ENCODE peak calls at places on chromosomes 16 and 17, in eight cellular contexts. S is dermis blood vessel endothelial cell, G is SIG-M5, U is NCI-H1436, I is EL, L is pancreas, M is breast epithelium, H is KBM-7. T is an unnamed sample.

GRCh38 chr16:27972500-27972899 is 91.0 kb downstream of the GSG1L start:
- DNase-seq in S (peak; percentile 68), G (no peak), U (peak; percentile 24), I (peak; percentile 27), L (no peak), M (no peak), H (peak; percentile 46), T (peak; percentile 1)

GRCh38 chr16:14302031-14302398 is 230.9 kb downstream of the MRTFB start:
- DNase-seq in S (peak; percentile 66), G (no peak), U (no peak), I (peak; percentile 81), L (peak; percentile 81), M (no peak), H (peak; percentile 58), T (peak; percentile 72)

GRCh38 chr17:64163468-64163867 is 33.5 kb upstream of the ERN1 start:
- DNase-seq in S (no peak), G (no peak), U (no peak), I (no peak), L (no peak), M (no peak), H (no peak), T (no peak)

GRCh38 chr17:49890852-49891251 is 43.0 kb upstream of the TAC4 start:
- DNase-seq in S (no peak), G (no peak), U (no peak), I (no peak), L (no peak), M (no peak), H (no peak), T (no peak)

GRCh38 chr17:82492647-82493516 is 26.6 kb upstream of the FOXK2 start:
- DNase-seq in S (no peak), G (no peak), U (no peak), I (peak; percentile 82), L (no peak), M (no peak), H (no peak), T (peak; percentile 58)

GRCh38 chr16:6249863-6250262 is 1082.8 kb upstream of the RBFOX1 start:
- DNase-seq in S (no peak), G (no peak), U (no peak), I (no peak), L (no peak), M (no peak), H (no peak), T (no peak)

GRCh38 chr16:82621796-82622195 is 5.0 kb upstream of the CDH13 start:
- DNase-seq in S (no peak), G (no peak), U (no peak), I (no peak), L (no peak), M (no peak), H (no peak), T (no peak)

GRCh38 chr17:78227455-78227916 is 3.9 kb upstream of the TMEM235 start:
- DNase-seq in S (peak; percentile 52), G (no peak), U (no peak), I (peak; percentile 36), L (no peak), M (no peak), H (no peak), T (no peak)

GRCh38 chr16:57514891-57515600 is 21.3 kb downstream of the CCDC102A start:
- DNase-seq in S (peak; percentile 41), G (no peak), U (no peak), I (no peak), L (no peak), M (no peak), H (no peak), T (no peak)

GRCh38 chr17:29866746-29867404 is 63.2 kb downstream of the SSH2 start:
- DNase-seq in S (no peak), G (no peak), U (no peak), I (no peak), L (no peak), M (no peak), H (no peak), T (no peak)

GRCh38 chr17:40437095-40437732 is 6.0 kb upstream of the IGFBP4 start:
- DNase-seq in S (no peak), G (no peak), U (no peak), I (peak; percentile 36), L (no peak), M (no peak), H (peak; percentile 67), T (no peak)

GRCh38 chr17:8015236-8015956 is 13.0 kb downstream of the GUCY2D start:
- DNase-seq in S (no peak), G (no peak), U (no peak), I (no peak), L (no peak), M (no peak), H (no peak), T (no peak)

GRCh38 chr16:11114366-11115164 is 141.4 kb downstream of the SOCS1 start:
- DNase-seq in S (no peak), G (no peak), U (no peak), I (no peak), L (no peak), M (no peak), H (peak; percentile 76), T (no peak)

GRCh38 chr16:88785106-88785924 is at the start of gene PIEZO1:
- DNase-seq in S (peak; percentile 79), G (no peak), U (peak; percentile 35), I (peak; percentile 71), L (peak; percentile 64), M (no peak), H (no peak), T (peak; percentile 73)

GRCh38 chr17:66043419-66043818 is 148.5 kb downstream of the CEP112 start:
- DNase-seq in S (no peak), G (no peak), U (no peak), I (no peak), L (no peak), M (no peak), H (no peak), T (no peak)

GRCh38 chr17:27549251-27549919 is 81.6 kb upstream of the LGALS9 start:
- DNase-seq in S (no peak), G (no peak), U (no peak), I (no peak), L (peak; percentile 70), M (no peak), H (no peak), T (no peak)

GRCh38 chr16:85436207-85436606 is 176.9 kb upstream of the GSE1 start:
- DNase-seq in S (no peak), G (no peak), U (no peak), I (no peak), L (no peak), M (no peak), H (no peak), T (no peak)

GRCh38 chr16:12613992-12614661 is 189.6 kb downstream of the CPPED1 start:
- DNase-seq in S (no peak), G (no peak), U (no peak), I (no peak), L (no peak), M (no peak), H (peak; percentile 2), T (no peak)

GRCh38 chr16:7345423-7345822 is 12.8 kb downstream of the RBFOX1 start:
- DNase-seq in S (no peak), G (no peak), U (no peak), I (no peak), L (no peak), M (no peak), H (no peak), T (no peak)

GRCh38 chr16:3122926-3123570 is 10.7 kb downstream of the ZNF205 start:
- DNase-seq in S (no peak), G (no peak), U (no peak), I (no peak), L (no peak), M (no peak), H (no peak), T (no peak)

GRCh38 chr16:1324286-1324826 is 9.1 kb upstream of the BAIAP3 start:
- DNase-seq in S (no peak), G (no peak), U (no peak), I (no peak), L (no peak), M (no peak), H (no peak), T (no peak)

GRCh38 chr17:6065351-6065750 is 4.8 kb upstream of the WSCD1 start:
- DNase-seq in S (no peak), G (no peak), U (no peak), I (no peak), L (no peak), M (no peak), H (no peak), T (no peak)

GRCh38 chr17:4537451-4538235 is 17.5 kb downstream of the MYBBP1A start:
- DNase-seq in S (no peak), G (no peak), U (no peak), I (no peak), L (no peak), M (no peak), H (no peak), T (no peak)

GRCh38 chr17:51230306-51230705 is 29.5 kb downstream of the MBTD1 start:
- DNase-seq in S (no peak), G (no peak), U (no peak), I (no peak), L (no peak), M (no peak), H (no peak), T (no peak)

GRCh38 chr16:81604960-81605383 is 160.4 kb downstream of the CMIP start:
- DNase-seq in S (peak; percentile 70), G (no peak), U (no peak), I (peak; percentile 78), L (no peak), M (no peak), H (no peak), T (peak; percentile 88)

GRCh38 chr17:57455063-57455914 is 199.0 kb downstream of the MSI2 start:
- DNase-seq in S (no peak), G (peak; percentile 64), U (no peak), I (no peak), L (no peak), M (no peak), H (peak; percentile 89), T (peak; percentile 43)

GRCh38 chr17:39069114-39069756 is 82.2 kb downstream of the PLXDC1 start:
- DNase-seq in S (peak; percentile 60), G (peak; percentile 10), U (peak; percentile 64), I (peak; percentile 54), L (peak; percentile 32), M (no peak), H (peak; percentile 49), T (peak; percentile 66)

GRCh38 chr17:17350491-17351355 is 47.5 kb downstream of the NT5M start:
- DNase-seq in S (no peak), G (no peak), U (no peak), I (peak; percentile 58), L (no peak), M (no peak), H (no peak), T (peak; percentile 39)

GRCh38 chr16:55834044-55834443 is 1.1 kb upstream of the CES1 start:
- DNase-seq in S (no peak), G (peak; percentile 79), U (no peak), I (no peak), L (no peak), M (no peak), H (no peak), T (no peak)

GRCh38 chr17:18994626-18995025 is 9.9 kb downstream of the FAM83G start:
- DNase-seq in S (no peak), G (no peak), U (no peak), I (no peak), L (no peak), M (no peak), H (no peak), T (peak; percentile 63)

GRCh38 chr16:49750341-49751011 is 105.4 kb downstream of the ZNF423 start:
- DNase-seq in S (no peak), G (no peak), U (no peak), I (no peak), L (no peak), M (no peak), H (no peak), T (peak; percentile 3)

GRCh38 chr17:47280072-47280811 is 26.6 kb downstream of the ITGB3 start:
- DNase-seq in S (no peak), G (no peak), U (no peak), I (peak; percentile 63), L (no peak), M (no peak), H (no peak), T (peak; percentile 66)

GRCh38 chr16:56382901-56383355 is 42.4 kb downstream of the AMFR start:
- DNase-seq in S (no peak), G (no peak), U (no peak), I (peak; percentile 94), L (no peak), M (peak; percentile 39), H (no peak), T (peak; percentile 68)

GRCh38 chr16:67294927-67295326 is 15.6 kb downstream of the PLEKHG4 start:
- DNase-seq in S (no peak), G (no peak), U (no peak), I (no peak), L (no peak), M (no peak), H (no peak), T (peak; percentile 37)

T was measured in mesenchymal stem cell.